ENCODE peak calls at places on chromosomes 12 and 14, in seven cellular contexts. One of them, this sample, is unnamed.

GRCh38 chr12:32025906-32026305 is 66.7 kb downstream of the RESF1 start:
- DNase-seq in NCI-H1694: no peak
- DNase-seq in stimulated activated CD8-positive, alpha-beta memory T cell treated with anti-CD3 and anti-CD28 coated beads, Interleukin-2, amount 100 ng/mL, for 48 hours: peak
- DNase-seq in C1 segment of cervical spinal cord: no peak
- DNase-seq in astrocyte of the spinal cord: no peak
- DNase-seq in KG1: no peak
- DNase-seq in iPS-NIHi11: no peak
- DNase-seq in this sample: no peak

GRCh38 chr12:26770239-26771070 is 62.5 kb downstream of the ITPR2 start:
- DNase-seq in KG1: no peak
- DNase-seq in C1 segment of cervical spinal cord: no peak
- DNase-seq in stimulated activated CD8-positive, alpha-beta memory T cell treated with anti-CD3 and anti-CD28 coated beads, Interleukin-2, amount 100 ng/mL, for 48 hours: no peak
- DNase-seq in iPS-NIHi11: no peak
- DNase-seq in astrocyte of the spinal cord: no peak
- DNase-seq in NCI-H1694: no peak
- DNase-seq in this sample: no peak

GRCh38 chr12:3685813-3686212 is 67.1 kb downstream of the CRACR2A start:
- DNase-seq in astrocyte of the spinal cord: no peak
- DNase-seq in C1 segment of cervical spinal cord: no peak
- DNase-seq in NCI-H1694: no peak
- DNase-seq in iPS-NIHi11: no peak
- DNase-seq in KG1: no peak
- DNase-seq in stimulated activated CD8-positive, alpha-beta memory T cell treated with anti-CD3 and anti-CD28 coated beads, Interleukin-2, amount 100 ng/mL, for 48 hours: no peak
- DNase-seq in this sample: no peak

GRCh38 chr12:53995311-53996187 is 4.4 kb upstream of the HOXC9 start:
- DNase-seq in C1 segment of cervical spinal cord: no peak
- DNase-seq in astrocyte of the spinal cord: no peak
- DNase-seq in stimulated activated CD8-positive, alpha-beta memory T cell treated with anti-CD3 and anti-CD28 coated beads, Interleukin-2, amount 100 ng/mL, for 48 hours: no peak
- DNase-seq in NCI-H1694: no peak
- DNase-seq in KG1: no peak
- DNase-seq in iPS-NIHi11: peak
- DNase-seq in this sample: no peak

GRCh38 chr12:132489078-132489601 is 811 bp upstream of the FBRSL1 start:
- DNase-seq in stimulated activated CD8-positive, alpha-beta memory T cell treated with anti-CD3 and anti-CD28 coated beads, Interleukin-2, amount 100 ng/mL, for 48 hours: peak
- DNase-seq in NCI-H1694: no peak
- DNase-seq in astrocyte of the spinal cord: no peak
- DNase-seq in iPS-NIHi11: no peak
- DNase-seq in KG1: no peak
- DNase-seq in C1 segment of cervical spinal cord: no peak
- DNase-seq in this sample: no peak

GRCh38 chr12:39920222-39920621 is 185.7 kb downstream of the SLC2A13 start:
- DNase-seq in astrocyte of the spinal cord: no peak
- DNase-seq in iPS-NIHi11: no peak
- DNase-seq in C1 segment of cervical spinal cord: no peak
- DNase-seq in stimulated activated CD8-positive, alpha-beta memory T cell treated with anti-CD3 and anti-CD28 coated beads, Interleukin-2, amount 100 ng/mL, for 48 hours: no peak
- DNase-seq in NCI-H1694: no peak
- DNase-seq in KG1: no peak
- DNase-seq in this sample: no peak

GRCh38 chr14:92955381-92955780 is 32.4 kb downstream of the CHGA start:
- DNase-seq in NCI-H1694: no peak
- DNase-seq in C1 segment of cervical spinal cord: no peak
- DNase-seq in stimulated activated CD8-positive, alpha-beta memory T cell treated with anti-CD3 and anti-CD28 coated beads, Interleukin-2, amount 100 ng/mL, for 48 hours: no peak
- DNase-seq in astrocyte of the spinal cord: no peak
- DNase-seq in KG1: no peak
- DNase-seq in iPS-NIHi11: no peak
- DNase-seq in this sample: no peak

GRCh38 chr12:91562476-91562875 is 379.9 kb upstream of the DCN start:
- DNase-seq in KG1: no peak
- DNase-seq in NCI-H1694: no peak
- DNase-seq in stimulated activated CD8-positive, alpha-beta memory T cell treated with anti-CD3 and anti-CD28 coated beads, Interleukin-2, amount 100 ng/mL, for 48 hours: no peak
- DNase-seq in iPS-NIHi11: no peak
- DNase-seq in C1 segment of cervical spinal cord: no peak
- DNase-seq in astrocyte of the spinal cord: peak
- DNase-seq in this sample: no peak

GRCh38 chr12:63857771-63858670 is 13.5 kb downstream of the SRGAP1 start:
- DNase-seq in KG1: no peak
- DNase-seq in iPS-NIHi11: no peak
- DNase-seq in C1 segment of cervical spinal cord: no peak
- DNase-seq in NCI-H1694: no peak
- DNase-seq in astrocyte of the spinal cord: peak
- DNase-seq in stimulated activated CD8-positive, alpha-beta memory T cell treated with anti-CD3 and anti-CD28 coated beads, Interleukin-2, amount 100 ng/mL, for 48 hours: no peak
- DNase-seq in this sample: no peak

GRCh38 chr14:50260511-50260910 is 29.1 kb upstream of the SOS2 start:
- DNase-seq in C1 segment of cervical spinal cord: no peak
- DNase-seq in KG1: no peak
- DNase-seq in iPS-NIHi11: peak
- DNase-seq in stimulated activated CD8-positive, alpha-beta memory T cell treated with anti-CD3 and anti-CD28 coated beads, Interleukin-2, amount 100 ng/mL, for 48 hours: no peak
- DNase-seq in NCI-H1694: peak
- DNase-seq in astrocyte of the spinal cord: peak
- DNase-seq in this sample: no peak

GRCh38 chr12:100186071-100186470 is 14.5 kb upstream of the ACTR6 start:
- DNase-seq in KG1: no peak
- DNase-seq in iPS-NIHi11: no peak
- DNase-seq in stimulated activated CD8-positive, alpha-beta memory T cell treated with anti-CD3 and anti-CD28 coated beads, Interleukin-2, amount 100 ng/mL, for 48 hours: no peak
- DNase-seq in astrocyte of the spinal cord: no peak
- DNase-seq in C1 segment of cervical spinal cord: no peak
- DNase-seq in NCI-H1694: no peak
- DNase-seq in this sample: no peak

GRCh38 chr14:100533647-100534485 is 53.4 kb downstream of the BEGAIN start:
- DNase-seq in astrocyte of the spinal cord: no peak
- DNase-seq in NCI-H1694: no peak
- DNase-seq in KG1: no peak
- DNase-seq in iPS-NIHi11: peak
- DNase-seq in stimulated activated CD8-positive, alpha-beta memory T cell treated with anti-CD3 and anti-CD28 coated beads, Interleukin-2, amount 100 ng/mL, for 48 hours: no peak
- DNase-seq in C1 segment of cervical spinal cord: no peak
- DNase-seq in this sample: peak

GRCh38 chr12:120810021-120810420 is 84.4 kb downstream of the ACADS start:
- DNase-seq in NCI-H1694: no peak
- DNase-seq in C1 segment of cervical spinal cord: no peak
- DNase-seq in astrocyte of the spinal cord: no peak
- DNase-seq in stimulated activated CD8-positive, alpha-beta memory T cell treated with anti-CD3 and anti-CD28 coated beads, Interleukin-2, amount 100 ng/mL, for 48 hours: no peak
- DNase-seq in iPS-NIHi11: no peak
- DNase-seq in KG1: no peak
- DNase-seq in this sample: no peak

GRCh38 chr14:55353686-55354467 is 57.8 kb downstream of the ATG14 start:
- DNase-seq in stimulated activated CD8-positive, alpha-beta memory T cell treated with anti-CD3 and anti-CD28 coated beads, Interleukin-2, amount 100 ng/mL, for 48 hours: no peak
- DNase-seq in KG1: no peak
- DNase-seq in astrocyte of the spinal cord: no peak
- DNase-seq in iPS-NIHi11: no peak
- DNase-seq in NCI-H1694: no peak
- DNase-seq in C1 segment of cervical spinal cord: no peak
- DNase-seq in this sample: no peak

GRCh38 chr14:68278568-68279436 is 459.2 kb downstream of the RAD51B start:
- DNase-seq in C1 segment of cervical spinal cord: no peak
- DNase-seq in NCI-H1694: no peak
- DNase-seq in iPS-NIHi11: no peak
- DNase-seq in astrocyte of the spinal cord: peak
- DNase-seq in stimulated activated CD8-positive, alpha-beta memory T cell treated with anti-CD3 and anti-CD28 coated beads, Interleukin-2, amount 100 ng/mL, for 48 hours: no peak
- DNase-seq in KG1: no peak
- DNase-seq in this sample: no peak

GRCh38 chr14:73662439-73663056 is 17.8 kb downstream of the DNAL1 start:
- DNase-seq in KG1: no peak
- DNase-seq in astrocyte of the spinal cord: peak
- DNase-seq in iPS-NIHi11: peak
- DNase-seq in stimulated activated CD8-positive, alpha-beta memory T cell treated with anti-CD3 and anti-CD28 coated beads, Interleukin-2, amount 100 ng/mL, for 48 hours: no peak
- DNase-seq in NCI-H1694: peak
- DNase-seq in C1 segment of cervical spinal cord: no peak
- DNase-seq in this sample: no peak

GRCh38 chr12:108379761-108380160 is 40.6 kb upstream of the CMKLR1 start:
- DNase-seq in KG1: no peak
- DNase-seq in stimulated activated CD8-positive, alpha-beta memory T cell treated with anti-CD3 and anti-CD28 coated beads, Interleukin-2, amount 100 ng/mL, for 48 hours: no peak
- DNase-seq in astrocyte of the spinal cord: no peak
- DNase-seq in NCI-H1694: peak
- DNase-seq in C1 segment of cervical spinal cord: no peak
- DNase-seq in iPS-NIHi11: no peak
- DNase-seq in this sample: no peak

GRCh38 chr12:98743362-98743953 is 98.4 kb downstream of the APAF1 start:
- DNase-seq in stimulated activated CD8-positive, alpha-beta memory T cell treated with anti-CD3 and anti-CD28 coated beads, Interleukin-2, amount 100 ng/mL, for 48 hours: peak
- DNase-seq in astrocyte of the spinal cord: no peak
- DNase-seq in NCI-H1694: no peak
- DNase-seq in iPS-NIHi11: peak
- DNase-seq in C1 segment of cervical spinal cord: no peak
- DNase-seq in KG1: no peak
- DNase-seq in this sample: no peak

This sample was measured in GF-D8.